ENCODE peak calls at places on chromosomes 16 and 17, in four cellular contexts. One of them, this sample, is unnamed.

GRCh38 chr17:76924345-76925332 is 56.4 kb downstream of the MGAT5B start:
- DNase-seq in NCI-H1092 treated with DMSO at 0.1 percent for 48 hours: no peak
- DNase-seq in GM23338: no peak
- DNase-seq in astrocyte of the hippocampus: no peak
- DNase-seq in this sample: no peak

GRCh38 chr17:56213031-56213430 is 59.8 kb downstream of the ANKFN1 start:
- DNase-seq in astrocyte of the hippocampus: peak
- DNase-seq in NCI-H1092 treated with DMSO at 0.1 percent for 48 hours: no peak
- DNase-seq in GM23338: no peak
- DNase-seq in this sample: no peak

GRCh38 chr17:40487371-40488020 is 13.9 kb downstream of the TNS4 start:
- DNase-seq in GM23338: no peak
- DNase-seq in astrocyte of the hippocampus: no peak
- DNase-seq in NCI-H1092 treated with DMSO at 0.1 percent for 48 hours: no peak
- DNase-seq in this sample: no peak

GRCh38 chr16:11034005-11034404 is 89.6 kb downstream of the CLEC16A start:
- DNase-seq in astrocyte of the hippocampus: no peak
- DNase-seq in NCI-H1092 treated with DMSO at 0.1 percent for 48 hours: no peak
- DNase-seq in GM23338: no peak
- DNase-seq in this sample: no peak

GRCh38 chr17:33140413-33141099 is 148.9 kb downstream of the SPACA3 start:
- DNase-seq in NCI-H1092 treated with DMSO at 0.1 percent for 48 hours: peak
- DNase-seq in GM23338: no peak
- DNase-seq in astrocyte of the hippocampus: peak
- DNase-seq in this sample: no peak

GRCh38 chr17:82593590-82594087 is 54.6 kb downstream of the WDR45B start:
- DNase-seq in astrocyte of the hippocampus: no peak
- DNase-seq in NCI-H1092 treated with DMSO at 0.1 percent for 48 hours: no peak
- DNase-seq in GM23338: no peak
- DNase-seq in this sample: no peak

GRCh38 chr17:31561469-31562412 is 170.3 kb downstream of the RAB11FIP4 start:
- DNase-seq in GM23338: no peak
- DNase-seq in astrocyte of the hippocampus: peak
- DNase-seq in NCI-H1092 treated with DMSO at 0.1 percent for 48 hours: no peak
- DNase-seq in this sample: no peak

GRCh38 chr16:78773316-78773715 is 673.9 kb downstream of the WWOX start:
- DNase-seq in NCI-H1092 treated with DMSO at 0.1 percent for 48 hours: no peak
- DNase-seq in GM23338: peak
- DNase-seq in astrocyte of the hippocampus: no peak
- DNase-seq in this sample: no peak

GRCh38 chr17:17467720-17468119 is 9.1 kb upstream of the MED9 start:
- DNase-seq in NCI-H1092 treated with DMSO at 0.1 percent for 48 hours: no peak
- DNase-seq in GM23338: no peak
- DNase-seq in astrocyte of the hippocampus: no peak
- DNase-seq in this sample: no peak

GRCh38 chr16:75624921-75625334 is 1.8 kb upstream of the ADAT1 start:
- DNase-seq in GM23338: no peak
- DNase-seq in astrocyte of the hippocampus: no peak
- DNase-seq in NCI-H1092 treated with DMSO at 0.1 percent for 48 hours: no peak
- DNase-seq in this sample: no peak

GRCh38 chr16:13961099-13961811 is 41.3 kb downstream of the ERCC4 start:
- DNase-seq in astrocyte of the hippocampus: no peak
- DNase-seq in NCI-H1092 treated with DMSO at 0.1 percent for 48 hours: no peak
- DNase-seq in GM23338: no peak
- DNase-seq in this sample: peak

GRCh38 chr16:65176603-65177002 is 54.7 kb upstream of the CDH11 start:
- DNase-seq in astrocyte of the hippocampus: peak
- DNase-seq in NCI-H1092 treated with DMSO at 0.1 percent for 48 hours: no peak
- DNase-seq in GM23338: no peak
- DNase-seq in this sample: no peak

GRCh38 chr16:47143677-47144558 is at the start of gene NETO2:
- DNase-seq in astrocyte of the hippocampus: peak
- DNase-seq in GM23338: peak
- DNase-seq in NCI-H1092 treated with DMSO at 0.1 percent for 48 hours: peak
- DNase-seq in this sample: peak

GRCh38 chr17:83181991-83182619 is 102.7 kb downstream of the METRNL start:
- DNase-seq in GM23338: no peak
- DNase-seq in NCI-H1092 treated with DMSO at 0.1 percent for 48 hours: no peak
- DNase-seq in astrocyte of the hippocampus: no peak
- DNase-seq in this sample: no peak

GRCh38 chr17:66647391-66647983 is 187.4 kb upstream of the CACNG5 start:
- DNase-seq in NCI-H1092 treated with DMSO at 0.1 percent for 48 hours: no peak
- DNase-seq in GM23338: no peak
- DNase-seq in astrocyte of the hippocampus: no peak
- DNase-seq in this sample: no peak

GRCh38 chr16:6891486-6891885 is 441.2 kb upstream of the RBFOX1 start:
- DNase-seq in NCI-H1092 treated with DMSO at 0.1 percent for 48 hours: no peak
- DNase-seq in astrocyte of the hippocampus: peak
- DNase-seq in GM23338: no peak
- DNase-seq in this sample: no peak

GRCh38 chr16:86784267-86784626 is 205.9 kb downstream of the FOXL1 start:
- DNase-seq in astrocyte of the hippocampus: no peak
- DNase-seq in NCI-H1092 treated with DMSO at 0.1 percent for 48 hours: no peak
- DNase-seq in GM23338: no peak
- DNase-seq in this sample: no peak